ENCODE peak calls at places on chromosome 20, in four cellular contexts. K, P, R and Y are unnamed samples.

GRCh38 chr20:35002426-35003210 is 47.0 kb downstream of the MYH7B start:
- DNase-seq in K (no peak), P (no peak), R (no peak), Y (no peak)

GRCh38 chr20:25989196-25989595 is 292.5 kb upstream of the ZNF337 start:
- DNase-seq in K (no peak), P (peak), R (no peak), Y (no peak)

GRCh38 chr20:56202493-56203077 is 45.9 kb upstream of the MC3R start:
- DNase-seq in K (no peak), P (no peak), R (peak), Y (no peak)

GRCh38 chr20:33079267-33079666 is at the start of gene BPIFB4:
- DNase-seq in K (no peak), P (no peak), R (no peak), Y (no peak)

GRCh38 chr20:6663104-6663503 is 104.4 kb upstream of the BMP2 start:
- DNase-seq in K (no peak), P (no peak), R (no peak), Y (no peak)

GRCh38 chr20:63043348-63044203 is 36.8 kb upstream of the BHLHE23 start:
- DNase-seq in K (no peak), P (no peak), R (no peak), Y (no peak)

GRCh38 chr20:48722737-48723191 is 105.0 kb downstream of the PREX1 start:
- DNase-seq in K (no peak), P (no peak), R (peak), Y (no peak)

GRCh38 chr20:1163653-1164052 is 21.1 kb downstream of the TMEM74B start:
- DNase-seq in K (no peak), P (no peak), R (no peak), Y (no peak)

GRCh38 chr20:19806806-19807691 is 49.0 kb downstream of the RIN2 start:
- DNase-seq in K (no peak), P (no peak), R (no peak), Y (no peak)

GRCh38 chr20:38187512-38187911 is 22.4 kb upstream of the TGM2 start:
- DNase-seq in K (no peak), P (peak), R (peak), Y (no peak)

GRCh38 chr20:62368629-62369507 is 1.8 kb upstream of the LAMA5 start:
- DNase-seq in K (no peak), P (peak), R (peak), Y (peak)

GRCh38 chr20:8218861-8219260 is 86.8 kb downstream of the PLCB1 start:
- DNase-seq in K (no peak), P (no peak), R (no peak), Y (no peak)

GRCh38 chr20:60046011-60046413 is 87.8 kb downstream of the CDH26 start:
- DNase-seq in K (no peak), P (no peak), R (no peak), Y (no peak)

GRCh38 chr20:37359331-37359730 is 13.4 kb downstream of the SRC start:
- DNase-seq in K (no peak), P (no peak), R (no peak), Y (no peak)

GRCh38 chr20:1304711-1305515 is 24.0 kb downstream of the SDCBP2 start:
- DNase-seq in K (no peak), P (no peak), R (no peak), Y (no peak)

GRCh38 chr20:62052842-62053464 is 12.7 kb downstream of the TAF4 start:
- DNase-seq in K (no peak), P (no peak), R (no peak), Y (no peak)

GRCh38 chr20:11274137-11274536 is 600.3 kb upstream of the JAG1 start:
- DNase-seq in K (no peak), P (no peak), R (peak), Y (peak)

GRCh38 chr20:54126809-54127655 is 46.8 kb downstream of the CYP24A1 start:
- DNase-seq in K (no peak), P (no peak), R (no peak), Y (no peak)

DNA sequence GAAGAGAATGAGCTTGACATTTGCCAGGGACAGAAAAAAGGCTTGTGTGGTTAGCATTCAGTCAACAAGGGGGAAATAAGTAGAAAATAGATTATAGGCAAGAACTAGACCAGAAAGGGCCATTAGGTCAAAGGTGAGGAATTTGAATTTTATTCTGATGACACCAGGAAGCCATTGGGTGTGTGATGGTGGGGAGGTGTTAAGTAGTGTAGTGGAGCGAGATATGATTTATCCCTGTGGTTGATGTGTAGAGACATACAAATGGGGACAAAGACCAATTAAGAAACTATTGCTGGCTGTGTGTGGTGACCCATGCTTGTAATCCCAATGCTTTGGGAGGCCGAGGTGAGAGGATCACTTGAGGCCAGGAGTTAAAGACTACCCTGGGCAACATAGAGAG is 11.0 kb downstream of the DSTN start:
- DNase-seq in K (no peak), P (no peak), R (no peak), Y (no peak)
- TF ChIP-seq ETV6 in K (no peak), P (no peak), R (no peak), Y (no peak)

GRCh38 chr20:64240243-64241015 is 15.1 kb upstream of the PCMTD2 start:
- DNase-seq in K (no peak), P (no peak), R (no peak), Y (no peak)

GRCh38 chr20:64242797-64243475 is 12.6 kb upstream of the PCMTD2 start:
- DNase-seq in K (no peak), P (no peak), R (peak), Y (no peak)

GRCh38 chr20:64244281-64244805 is 11.2 kb upstream of the PCMTD2 start:
- DNase-seq in K (no peak), P (no peak), R (no peak), Y (no peak)

GRCh38 chr20:64241061-64241460 is 14.5 kb upstream of the PCMTD2 start:
- DNase-seq in K (no peak), P (no peak), R (no peak), Y (no peak)

GRCh38 chr20:64242003-64242796 is 13.3 kb upstream of the PCMTD2 start:
- DNase-seq in K (no peak), P (no peak), R (no peak), Y (no peak)
- TF ChIP-seq ETV6 in K (no peak), P (no peak), R (no peak), Y (no peak)

GRCh38 chr20:57680934-57681914 is 28.6 kb downstream of the PMEPA1 start:
- DNase-seq in K (peak), P (no peak), R (no peak), Y (no peak)
- TF ChIP-seq ETV6 in K (no peak), P (no peak), R (no peak), Y (no peak)

GRCh38 chr20:49853640-49854039 is 41.0 kb downstream of the SLC9A8 start:
- DNase-seq in K (no peak), P (peak), R (no peak), Y (no peak)
- TF ChIP-seq ETV6 in K (no peak), P (no peak), R (no peak), Y (no peak)

GRCh38 chr20:44886276-44886671 is 769 bp downstream of the YWHAB start:
- DNase-seq in K (no peak), P (no peak), R (no peak), Y (peak)
- TF ChIP-seq ETV6 in K (no peak), P (no peak), R (no peak), Y (no peak)

GRCh38 chr20:40683894-40684268 is 5.2 kb downstream of the MAFB start:
- DNase-seq in K (no peak), P (no peak), R (no peak), Y (no peak)
- TF ChIP-seq ETV6 in K (no peak), P (no peak), R (no peak), Y (no peak)

DNA sequence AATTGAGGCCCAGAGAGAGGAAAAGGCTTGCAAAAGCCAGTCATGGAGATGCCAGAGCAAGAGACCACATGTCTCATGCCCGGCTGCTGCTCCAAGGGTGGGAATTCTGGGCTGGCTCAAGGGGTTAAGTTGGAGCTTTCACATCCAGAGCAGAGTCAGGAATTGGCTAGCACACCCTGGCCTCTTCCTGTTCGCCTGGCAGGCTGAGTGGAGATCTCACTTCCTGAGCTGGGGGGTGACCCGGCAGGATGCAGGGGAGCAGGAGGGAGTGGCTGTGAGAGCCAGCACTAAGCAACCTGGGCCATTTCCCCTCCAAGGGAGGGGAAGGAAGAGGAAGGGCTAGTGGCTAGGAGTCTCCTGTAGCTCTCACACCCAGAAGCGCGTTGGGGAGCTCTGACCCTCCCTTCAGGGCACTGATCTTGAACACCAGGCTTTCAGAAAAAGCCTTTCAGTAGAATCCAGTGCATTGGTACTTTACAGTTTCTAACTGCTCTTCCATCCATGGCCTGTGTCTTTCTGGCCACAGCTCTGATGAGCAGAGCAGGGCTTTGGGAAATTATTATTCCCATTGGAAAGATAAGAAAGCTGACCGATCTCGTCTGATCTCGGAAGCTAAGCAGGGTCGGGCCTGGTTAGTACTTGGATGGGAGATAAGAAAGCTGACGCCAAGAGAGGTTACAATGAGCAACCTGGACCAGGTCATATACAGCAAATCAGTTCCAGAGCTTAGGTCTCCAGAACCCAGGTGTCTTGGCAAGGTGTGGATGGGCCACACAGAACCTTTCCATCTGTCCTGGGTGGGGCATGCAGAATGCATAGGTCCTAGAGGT is 2.2 kb upstream of the CCM2L start:
- DNase-seq in K (no peak), P (peak), R (no peak), Y (no peak)
- TF ChIP-seq ETV6 in K (no peak), P (no peak), R (no peak), Y (no peak)

DNA sequence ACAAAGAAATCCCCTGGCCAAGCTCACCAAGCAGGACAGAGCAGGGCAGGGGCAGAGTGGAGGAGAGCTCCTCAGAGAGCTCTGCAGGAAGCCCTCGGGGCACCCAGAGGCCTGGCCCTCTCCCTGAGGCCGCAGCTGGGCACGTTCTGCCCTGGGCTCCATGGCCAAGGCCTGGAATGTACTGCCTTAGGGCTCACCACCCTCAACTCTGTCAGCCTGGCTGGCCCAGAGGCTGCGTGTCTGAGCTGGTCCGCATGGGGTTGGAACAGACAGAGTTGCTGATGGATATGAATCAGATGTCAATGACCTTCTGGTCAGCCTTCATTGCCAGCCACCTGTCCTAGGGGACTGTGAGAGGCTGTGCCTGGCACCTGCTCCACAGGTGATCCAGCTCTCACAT is 33.3 kb upstream of the PCMTD2 start:
- DNase-seq in K (no peak), P (no peak), R (no peak), Y (no peak)
- TF ChIP-seq ETV6 in K (no peak), P (no peak), R (no peak), Y (no peak)